ENCODE peak calls at places on chromosome 22, in nine cellular contexts. T is CD8-positive, alpha-beta T cell; B is CD4-positive, alpha-beta memory T cell; G is A549; S is NCI-H2029; O is cardiac muscle cell; H is iPS-NIHi11; W is adrenal gland; X is activated CD4-positive, alpha-beta memory T cell treated with anti-CD3 and anti-CD28 coated beads, Interleukin-2, amount 10 ng/mL, durations not matched to agents 7 days and 5 days. Q is an unnamed sample.

GRCh38 chr22:39234157-39234793 is 10.5 kb downstream of the PDGFB start:
- DNase-seq in S (no peak), O (peak), H (peak), X (no peak), T (no peak), B (no peak), G (no peak), W (no peak), Q (no peak)

GRCh38 chr22:42360348-42360747 is 71.9 kb downstream of the NFAM1 start:
- DNase-seq in X (no peak), T (no peak), S (peak), H (no peak), G (no peak), O (no peak), W (no peak), B (no peak), Q (no peak)

GRCh38 chr22:49621601-49622210 is 206.0 kb downstream of the BRD1 start:
- DNase-seq in W (no peak), B (no peak), G (no peak), H (no peak), T (no peak), S (no peak), O (no peak), X (no peak), Q (no peak)

GRCh38 chr22:37431811-37432707 is 4.8 kb upstream of the ELFN2 start:
- DNase-seq in H (no peak), B (no peak), T (no peak), S (no peak), X (peak), G (peak), O (peak), W (no peak), Q (peak)

GRCh38 chr22:32745251-32745995 is 56.1 kb upstream of the TIMP3 start:
- DNase-seq in X (no peak), T (no peak), W (no peak), B (no peak), O (peak), H (peak), G (no peak), S (no peak), Q (peak)

GRCh38 chr22:37560682-37561208 is 465 bp downstream of the CDC42EP1 start:
- DNase-seq in G (no peak), O (peak), H (peak), X (no peak), B (no peak), S (no peak), T (no peak), W (peak), Q (peak)

GRCh38 chr22:35950262-35950661 is 78.4 kb downstream of the RBFOX2 start:
- DNase-seq in H (peak), G (no peak), S (no peak), W (no peak), X (no peak), T (no peak), O (no peak), B (no peak), Q (no peak)

GRCh38 chr22:17878970-17879369 is 104.7 kb upstream of the BID start:
- DNase-seq in X (no peak), O (no peak), B (no peak), H (no peak), T (no peak), W (no peak), S (no peak), G (no peak), Q (no peak)

GRCh38 chr22:24681236-24681635 is 78.2 kb downstream of the GGT1 start:
- DNase-seq in B (no peak), G (no peak), W (no peak), T (no peak), H (no peak), O (peak), X (no peak), S (no peak), Q (peak)

GRCh38 chr22:39292002-39292401 is 27.4 kb downstream of the RPL3 start:
- DNase-seq in T (no peak), G (no peak), X (no peak), S (no peak), H (peak), B (no peak), O (no peak), W (no peak), Q (no peak)

GRCh38 chr22:41822289-41823057 is 10.4 kb upstream of the SREBF2 start:
- DNase-seq in G (peak), S (peak), T (peak), H (peak), B (peak), W (no peak), O (peak), X (no peak), Q (no peak)

GRCh38 chr22:42913874-42914510 is 56.9 kb upstream of the ARFGAP3 start:
- DNase-seq in W (no peak), T (no peak), X (no peak), O (no peak), S (no peak), H (no peak), G (no peak), B (no peak), Q (no peak)

Q was measured in NCI-H226.